ENCODE peak calls at places on chromosomes 16 and 17, in four cellular contexts. One of them, this sample, is unnamed.

GRCh38 chr17:17131876-17132275 is 74.3 kb downstream of the PLD6 start:
- DNase-seq in transverse colon: no peak
- DNase-seq in thoracic aorta: no peak
- DNase-seq in A673: no peak
- DNase-seq in this sample: no peak

GRCh38 chr16:86052115-86052670 is 153.2 kb downstream of the IRF8 start:
- DNase-seq in A673: no peak
- DNase-seq in thoracic aorta: no peak
- DNase-seq in transverse colon: no peak
- DNase-seq in this sample: no peak

GRCh38 chr16:29940656-29941055 is 14.6 kb upstream of the KCTD13 start:
- DNase-seq in transverse colon: no peak
- DNase-seq in thoracic aorta: no peak
- DNase-seq in A673: no peak
- DNase-seq in this sample: no peak

GRCh38 chr16:17266606-17267313 is 204.0 kb downstream of the XYLT1 start:
- DNase-seq in A673: no peak
- DNase-seq in thoracic aorta: no peak
- DNase-seq in transverse colon: peak; percentile 89
- DNase-seq in this sample: no peak

GRCh38 chr17:10421946-10422542 is at the start of gene MYH8:
- DNase-seq in A673: no peak
- DNase-seq in transverse colon: no peak
- DNase-seq in thoracic aorta: no peak
- DNase-seq in this sample: no peak

GRCh38 chr17:74123350-74123749 is 80.1 kb upstream of the RPL38 start:
- DNase-seq in thoracic aorta: no peak
- DNase-seq in transverse colon: no peak
- DNase-seq in A673: no peak
- DNase-seq in this sample: no peak

GRCh38 chr17:58184308-58184985 is 8.1 kb upstream of the EPX start:
- DNase-seq in transverse colon: no peak
- DNase-seq in thoracic aorta: no peak
- DNase-seq in A673: peak; percentile 23
- DNase-seq in this sample: no peak

GRCh38 chr17:78168906-78169793 is 769 bp downstream of the SYNGR2 start:
- DNase-seq in A673: peak; percentile 70
- DNase-seq in thoracic aorta: no peak
- DNase-seq in transverse colon: peak; percentile 85
- DNase-seq in this sample: peak; percentile 63

GRCh38 chr17:45171338-45172231 is 9.9 kb downstream of the HEXIM2 start:
- DNase-seq in A673: no peak
- DNase-seq in thoracic aorta: no peak
- DNase-seq in transverse colon: peak; percentile 55
- DNase-seq in this sample: no peak

GRCh38 chr16:78310196-78310595 is 210.7 kb downstream of the WWOX start:
- DNase-seq in transverse colon: no peak
- DNase-seq in A673: no peak
- DNase-seq in thoracic aorta: no peak
- DNase-seq in this sample: no peak

GRCh38 chr16:85651822-85652430 is 36.8 kb downstream of the GINS2 start:
- DNase-seq in A673: peak; percentile 55
- DNase-seq in thoracic aorta: no peak
- DNase-seq in transverse colon: no peak
- DNase-seq in this sample: no peak

GRCh38 chr17:73802871-73803270 is 158.6 kb upstream of the SDK2 start:
- DNase-seq in thoracic aorta: no peak
- DNase-seq in transverse colon: no peak
- DNase-seq in A673: no peak
- DNase-seq in this sample: no peak

GRCh38 chr17:82668631-82669099 is 20.4 kb upstream of the WDR45B start:
- DNase-seq in transverse colon: peak; percentile 79
- DNase-seq in thoracic aorta: no peak
- DNase-seq in A673: peak; percentile 56
- DNase-seq in this sample: no peak

GRCh38 chr17:69499301-69499700 is 84.8 kb downstream of the MAP2K6 start:
- DNase-seq in thoracic aorta: no peak
- DNase-seq in A673: no peak
- DNase-seq in transverse colon: no peak
- DNase-seq in this sample: no peak

GRCh38 chr16:89297870-89298545 is 80.5 kb downstream of the ZNF778 start:
- DNase-seq in thoracic aorta: no peak
- DNase-seq in A673: no peak
- DNase-seq in transverse colon: no peak
- DNase-seq in this sample: no peak

GRCh38 chr17:55281592-55282378 is 17.0 kb downstream of the HLF start:
- DNase-seq in transverse colon: no peak
- DNase-seq in A673: no peak
- DNase-seq in thoracic aorta: no peak
- DNase-seq in this sample: no peak

GRCh38 chr17:3687949-3688614 is 7.9 kb downstream of the P2RX5 start:
- DNase-seq in transverse colon: no peak
- DNase-seq in thoracic aorta: no peak
- DNase-seq in A673: peak; percentile 41
- DNase-seq in this sample: peak; percentile 3

GRCh38 chr16:71929048-71929447 is 33.7 kb downstream of the IST1 start:
- DNase-seq in thoracic aorta: no peak
- DNase-seq in A673: no peak
- DNase-seq in transverse colon: peak; percentile 26
- DNase-seq in this sample: no peak

DNA sequence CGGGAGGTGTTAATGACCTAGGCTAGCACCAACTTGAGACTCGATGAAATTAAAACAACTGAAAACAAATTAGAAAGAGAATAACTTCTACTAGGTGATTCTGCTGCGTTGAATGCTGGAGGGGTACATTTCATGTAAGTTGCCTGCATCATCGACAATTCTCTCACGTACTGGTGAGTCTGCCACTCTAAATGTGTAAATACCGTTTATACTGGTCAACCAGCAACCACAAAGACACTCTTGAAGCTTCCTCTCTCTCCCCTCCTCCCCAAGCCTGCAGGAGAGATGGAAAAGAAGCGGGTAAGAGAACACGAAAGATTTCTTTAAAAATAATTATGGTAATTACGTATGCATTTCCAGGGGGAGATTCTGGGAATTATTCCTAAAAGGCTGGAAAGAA is 68.7 kb upstream of the MRTFB start:
- DNase-seq in transverse colon: no peak
- DNase-seq in thoracic aorta: no peak
- DNase-seq in A673: no peak
- DNase-seq in this sample: no peak
- H3K4me3 ChIP-seq in transverse colon: no peak overlapping the region
- H3K4me3 ChIP-seq in thoracic aorta: peak overlapping the region; percentile 52
- H3K4me3 ChIP-seq in A673: no peak overlapping the region
- H3K4me3 ChIP-seq in this sample: no peak overlapping the region

DNA sequence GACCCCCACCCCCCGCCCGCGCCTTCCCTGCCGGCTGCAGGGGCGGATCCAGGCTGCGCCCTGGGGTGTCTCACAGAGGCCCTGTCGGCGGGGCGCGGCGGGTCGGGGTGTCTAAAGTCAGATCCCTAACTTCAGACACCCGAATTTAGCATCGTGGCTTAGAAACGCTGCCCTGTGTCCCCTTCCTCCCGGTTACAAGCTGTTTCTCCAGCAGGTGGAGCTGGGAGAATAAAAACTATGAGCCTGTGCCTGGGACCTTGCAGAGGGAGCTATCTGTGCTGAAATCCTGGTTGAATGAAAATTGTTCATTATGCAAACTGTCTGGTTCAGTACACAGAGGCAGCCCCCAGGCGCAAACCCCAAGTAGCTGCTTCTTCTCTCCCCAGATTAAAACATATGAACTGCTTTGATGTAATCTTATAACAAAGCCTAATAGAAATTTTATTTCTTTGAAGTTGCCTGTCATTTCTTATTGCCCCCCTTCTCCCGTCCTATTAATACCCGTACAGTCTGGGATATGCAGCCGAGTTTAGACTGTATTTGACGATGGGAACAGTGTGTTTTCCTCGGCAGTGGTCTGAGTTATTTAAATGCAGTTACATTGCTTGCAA is 79.0 kb downstream of the RPA1 start:
- DNase-seq in thoracic aorta: peak; percentile 7
- DNase-seq in transverse colon: peak; percentile 57
- DNase-seq in A673: peak; percentile 90
- DNase-seq in this sample: peak; percentile 57
- H3K4me3 ChIP-seq in thoracic aorta: peak overlapping the region; percentile 55
- H3K4me3 ChIP-seq in transverse colon: no peak overlapping the region
- H3K4me3 ChIP-seq in A673: peak overlapping the region; percentile 44
- H3K4me3 ChIP-seq in this sample: no peak overlapping the region

DNA sequence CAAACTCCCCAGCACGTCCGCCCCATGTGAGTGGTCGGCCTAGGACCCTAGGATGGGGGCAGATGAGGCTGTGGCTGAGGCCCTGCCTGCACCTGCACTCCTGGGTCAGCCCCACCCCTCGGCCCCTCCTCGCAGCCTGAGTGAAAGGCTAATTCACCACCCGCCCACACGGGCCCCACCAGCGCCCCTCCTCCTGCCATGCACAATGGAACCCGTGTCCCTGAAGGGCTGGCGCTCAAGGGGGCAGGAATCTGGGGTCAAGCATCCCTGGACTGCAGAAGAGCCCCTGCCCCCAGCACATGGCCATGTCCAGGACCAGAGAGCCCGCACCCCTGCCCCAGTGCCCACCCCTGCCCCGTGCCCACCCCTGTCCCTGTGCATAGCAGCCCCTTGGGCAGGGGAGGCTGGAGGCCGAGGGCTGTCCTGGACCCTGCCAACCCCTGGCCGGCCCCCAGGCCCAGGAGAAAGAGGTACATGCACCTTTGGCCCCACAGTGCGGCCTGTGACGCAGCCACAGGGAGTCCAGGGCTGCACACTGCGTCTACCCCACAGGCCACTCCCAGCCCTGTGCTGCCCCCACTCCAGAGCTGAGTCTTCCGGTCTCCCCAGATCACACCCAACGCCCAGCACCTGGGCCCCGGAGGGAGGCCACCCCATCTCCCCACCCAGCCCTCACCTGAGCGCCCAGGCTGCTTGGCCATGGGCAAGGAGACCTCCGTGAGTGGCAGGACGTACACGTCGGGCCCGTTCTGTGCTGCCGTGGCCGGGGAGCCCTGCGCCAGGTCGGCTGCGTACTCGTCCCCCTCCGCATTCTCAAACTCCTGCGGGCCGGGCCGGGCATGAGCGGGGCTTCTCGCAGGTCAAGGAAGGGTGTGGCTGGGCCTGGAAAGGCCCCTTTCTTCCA is 34.7 kb upstream of the PVALEF start:
- DNase-seq in thoracic aorta: no peak
- DNase-seq in transverse colon: no peak
- DNase-seq in A673: no peak
- DNase-seq in this sample: no peak
- H3K4me3 ChIP-seq in thoracic aorta: no peak overlapping the region
- H3K4me3 ChIP-seq in transverse colon: no peak overlapping the region
- H3K4me3 ChIP-seq in A673: no peak overlapping the region
- H3K4me3 ChIP-seq in this sample: no peak overlapping the region

GRCh38 chr17:47820023-47820789 is 1.4 kb downstream of the OSBPL7 start:
- DNase-seq in thoracic aorta: no peak
- DNase-seq in transverse colon: peak; percentile 85
- DNase-seq in A673: no peak
- DNase-seq in this sample: no peak
- H3K4me3 ChIP-seq in thoracic aorta: no peak overlapping the region
- H3K4me3 ChIP-seq in transverse colon: no peak overlapping the region
- H3K4me3 ChIP-seq in A673: peak overlapping the region; percentile 60
- H3K4me3 ChIP-seq in this sample: peak overlapping the region; percentile 91

DNA sequence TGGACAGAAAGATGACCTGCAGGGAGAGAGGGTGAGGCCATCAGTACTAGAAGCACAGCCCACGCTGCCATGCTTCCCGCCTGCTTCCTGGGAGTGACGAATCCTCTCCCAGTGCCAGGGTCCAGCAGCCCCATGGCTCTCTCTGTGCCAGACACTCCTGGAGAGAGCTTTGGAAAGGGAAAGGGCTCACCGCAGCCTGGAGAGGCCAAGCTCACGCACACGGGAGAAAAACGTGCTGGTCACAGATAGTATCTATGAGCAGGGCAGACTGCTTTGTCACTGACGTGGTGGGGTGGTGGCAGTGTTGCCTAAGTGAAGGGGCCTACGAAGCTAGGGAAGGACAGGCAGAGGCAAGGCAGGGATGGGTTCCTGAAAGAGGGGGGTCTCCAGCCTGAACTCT is 5.4 kb downstream of the WBP2 start:
- DNase-seq in A673: no peak
- DNase-seq in thoracic aorta: no peak
- DNase-seq in transverse colon: no peak
- DNase-seq in this sample: no peak
- H3K4me3 ChIP-seq in A673: no peak overlapping the region
- H3K4me3 ChIP-seq in thoracic aorta: no peak overlapping the region
- H3K4me3 ChIP-seq in transverse colon: no peak overlapping the region
- H3K4me3 ChIP-seq in this sample: no peak overlapping the region

DNA sequence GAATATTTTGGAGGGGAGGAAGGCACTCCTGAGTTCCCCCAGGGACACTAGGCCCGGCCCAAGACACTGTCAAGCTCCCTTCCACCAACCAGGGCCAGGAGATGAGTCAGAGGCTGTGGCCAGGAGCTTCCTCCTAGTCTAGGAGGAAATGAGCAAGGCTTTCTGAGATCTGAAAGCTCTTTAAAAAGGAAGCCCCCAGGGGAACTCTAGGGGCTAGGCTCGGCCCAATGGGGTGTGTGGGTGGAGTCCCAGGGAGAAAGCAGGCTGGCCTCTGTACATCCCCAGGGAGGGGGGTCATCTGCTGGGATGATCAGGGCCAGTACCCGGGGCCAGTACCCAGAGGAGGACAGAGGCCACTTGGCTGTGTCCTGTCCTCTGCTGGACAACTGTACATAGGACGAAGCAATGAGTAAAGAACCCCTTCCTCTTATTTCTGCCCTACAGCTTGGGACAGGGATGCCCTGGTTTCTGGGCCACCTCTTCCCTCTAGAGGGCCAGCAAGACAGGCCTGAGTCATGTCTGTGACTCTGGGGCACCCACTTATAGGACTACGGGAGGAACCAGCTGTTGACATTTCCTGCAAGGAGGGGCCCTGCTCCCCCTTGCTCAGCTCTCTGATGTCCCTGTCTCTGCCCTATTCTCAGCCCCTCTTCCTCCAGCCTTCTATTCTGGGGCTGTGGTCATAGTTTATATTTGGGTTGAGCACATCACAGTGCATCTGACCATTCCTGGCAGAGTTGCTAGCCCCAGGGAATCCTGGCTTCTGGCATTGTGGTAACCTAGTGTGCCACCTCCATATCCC is 2.7 kb downstream of the FHOD1 start:
- DNase-seq in thoracic aorta: peak; percentile 36
- DNase-seq in transverse colon: peak; percentile 76
- DNase-seq in A673: peak; percentile 95
- DNase-seq in this sample: peak; percentile 88
- H3K4me3 ChIP-seq in thoracic aorta: peak overlapping the region; percentile 7
- H3K4me3 ChIP-seq in transverse colon: no peak overlapping the region
- H3K4me3 ChIP-seq in A673: no peak overlapping the region
- H3K4me3 ChIP-seq in this sample: peak overlapping the region; percentile 93

This sample was measured in MM.1S.